ENCODE peak calls at places on chromosomes 4 and X, in six cellular contexts. R, A, F, T, G and K are unnamed samples.

GRCh38 chr4:86815653-86816052 is 33.5 kb downstream of the SLC10A6 start:
- DNase-seq in R (no peak), G (no peak), T (no peak), A (no peak), F (no peak), K (no peak)

GRCh38 chr4:64166365-64166764 is 242.9 kb downstream of the TECRL start:
- DNase-seq in F (no peak), G (no peak), A (no peak), R (no peak), T (no peak), K (no peak)

GRCh38 chr4:131430302-131430701 is 1718.8 kb upstream of the PCDH10 start:
- DNase-seq in T (no peak), A (no peak), R (no peak), F (no peak), G (no peak), K (no peak)

GRCh38 chrX:66731398-66731797 is 92.5 kb upstream of the EDA2R start:
- DNase-seq in F (no peak), T (no peak), R (no peak), A (no peak), G (peak), K (peak)

GRCh38 chr4:15738877-15739276 is 36.0 kb downstream of the BST1 start:
- DNase-seq in F (no peak), A (no peak), T (no peak), R (no peak), G (no peak), K (no peak)

GRCh38 chr4:42331040-42331439 is 66.2 kb upstream of the SHISA3 start:
- DNase-seq in R (no peak), G (no peak), A (no peak), F (no peak), T (no peak), K (no peak)

GRCh38 chrX:12973561-12974216 is 1.2 kb upstream of the TMSB4X start:
- DNase-seq in F (peak), A (no peak), G (no peak), R (peak), T (peak), K (peak)

GRCh38 chrX:109783712-109784109 is 50.7 kb upstream of the ACSL4 start:
- DNase-seq in T (no peak), R (no peak), F (no peak), A (no peak), G (no peak), K (no peak)

GRCh38 chr4:83009529-83009928 is 1.1 kb downstream of the LIN54 start:
- DNase-seq in F (no peak), R (no peak), G (peak), A (no peak), T (no peak), K (no peak)

GRCh38 chr4:13544556-13545393 is 467 bp upstream of the NKX3-2 start:
- DNase-seq in T (peak), G (peak), A (peak), R (peak), F (peak), K (no peak)

GRCh38 chr4:153205757-153206156 is 1.5 kb downstream of the TRIM2 start:
- DNase-seq in G (peak), T (no peak), A (peak), R (no peak), F (no peak), K (no peak)

GRCh38 chr4:124806403-124806802 is 93.9 kb upstream of the ANKRD50 start:
- DNase-seq in G (peak), A (no peak), F (no peak), R (no peak), T (no peak), K (no peak)

GRCh38 chr4:7422098-7422897 is 12.4 kb downstream of the PSAPL1 start:
- DNase-seq in T (no peak), F (peak), R (no peak), A (no peak), G (no peak), K (no peak)

GRCh38 chrX:108361316-108361715 is 76.9 kb downstream of the COL4A6 start:
- DNase-seq in R (no peak), A (no peak), F (no peak), T (no peak), G (peak), K (no peak)

GRCh38 chrX:21493226-21493850 is 119.1 kb downstream of the CNKSR2 start:
- DNase-seq in R (no peak), A (no peak), F (no peak), T (no peak), G (no peak), K (no peak)

GRCh38 chr4:1216869-1217294 is 32.0 kb downstream of the CTBP1 start:
- DNase-seq in T (no peak), R (no peak), F (no peak), G (no peak), A (no peak), K (peak)
- H3K4me3 ChIP-seq in T (no peak), R (no peak), F (no peak), G (no peak), A (no peak), K (peak)

DNA sequence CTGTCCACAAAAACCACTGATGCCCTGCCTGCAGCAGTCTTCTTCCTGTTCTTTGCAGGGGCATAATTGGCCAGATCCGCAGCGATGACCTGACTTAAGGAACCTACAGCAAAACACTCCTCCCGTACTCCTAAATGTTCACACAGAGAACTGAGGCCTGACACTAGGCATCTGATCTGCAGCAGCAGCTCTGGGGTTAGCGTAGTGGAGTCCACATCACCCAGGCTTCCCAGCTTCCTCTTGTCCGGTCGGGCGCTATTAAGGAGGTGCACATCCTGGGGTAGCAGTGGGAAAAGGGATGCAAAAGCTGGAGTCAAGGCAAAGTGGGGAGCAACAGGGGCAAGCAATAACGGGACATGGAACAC is 758 bp downstream of the SCFD2 start:
- DNase-seq in A (peak), T (no peak), R (no peak), F (no peak), G (peak), K (no peak)
- H3K27ac ChIP-seq in A (peak), T (peak), R (no peak), F (peak), G (no peak), K (peak)

GRCh38 chr4:80197601-80198444 is 520 bp downstream of the PRDM8 start:
- DNase-seq in T (no peak), G (peak), F (peak), A (no peak), R (no peak), K (no peak)
- H3K4me3 ChIP-seq in T (peak), G (peak), F (peak), A (peak), R (no peak), K (peak)

GRCh38 chr4:102356562-102357202 is 11.4 kb upstream of the SLC39A8 start:
- DNase-seq in F (no peak), G (no peak), R (no peak), T (no peak), A (peak), K (no peak)
- H3K27ac ChIP-seq in F (no peak), G (no peak), R (no peak), T (no peak), A (no peak), K (no peak)

DNA sequence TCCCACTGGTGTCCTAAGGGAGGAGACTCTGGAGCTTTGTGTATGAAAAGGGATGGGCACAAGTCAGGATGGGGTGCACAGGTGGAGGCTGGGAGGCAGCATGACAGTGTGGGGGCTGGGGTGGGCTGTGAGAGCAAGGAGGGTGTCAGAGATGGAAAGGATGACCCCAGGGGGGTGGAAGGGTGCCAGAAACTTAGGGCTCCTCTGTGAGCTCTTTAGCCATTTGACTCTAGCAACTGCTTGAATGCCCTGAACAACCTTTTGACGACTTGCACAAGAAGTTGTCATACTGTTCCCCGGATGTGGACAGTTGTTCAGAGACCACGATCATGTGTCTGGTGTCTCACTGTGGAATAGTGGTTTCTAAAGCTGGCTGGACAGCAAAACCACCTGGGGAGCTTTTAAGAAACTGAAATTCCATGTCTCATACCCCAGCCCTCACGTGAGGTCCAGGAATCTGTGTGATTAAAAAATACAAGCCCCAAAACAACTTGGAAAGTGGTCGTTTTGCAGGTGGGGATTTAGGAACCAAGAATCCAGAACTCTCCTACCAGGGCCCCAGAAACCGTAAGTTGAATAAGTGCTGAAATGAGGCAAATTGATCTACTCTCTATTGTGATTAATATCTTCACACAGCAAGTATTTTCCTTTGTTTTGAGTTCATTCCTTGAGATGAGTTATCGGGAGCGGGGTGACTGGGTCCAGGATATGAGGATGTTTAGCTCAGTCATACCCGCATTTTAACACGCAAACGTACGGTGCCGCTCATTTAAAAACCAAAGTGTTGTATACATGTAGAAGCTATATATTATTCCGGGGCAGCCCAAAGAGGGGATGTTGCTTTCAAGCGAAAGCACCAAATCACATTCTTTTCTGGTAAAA is 3.4 kb downstream of the RHOH start:
- DNase-seq in R (no peak), T (no peak), A (no peak), G (peak), F (no peak), K (peak)
- H3K4me3 ChIP-seq in R (no peak), T (no peak), A (peak), G (no peak), F (peak), K (peak)

GRCh38 chr4:184151988-184152485 is 65.6 kb downstream of the ENPP6 start:
- DNase-seq in A (no peak), T (no peak), R (no peak), G (no peak), F (no peak), K (no peak)

GRCh38 chr4:184150102-184150839 is 67.4 kb downstream of the ENPP6 start:
- DNase-seq in F (no peak), G (no peak), A (no peak), R (no peak), T (no peak), K (no peak)

GRCh38 chr4:184146951-184147350 is 70.7 kb downstream of the ENPP6 start:
- DNase-seq in F (no peak), R (no peak), T (no peak), A (no peak), G (no peak), K (no peak)

GRCh38 chr4:184147858-184148799 is 69.5 kb downstream of the ENPP6 start:
- DNase-seq in G (peak), F (no peak), R (no peak), A (no peak), T (no peak), K (no peak)

DNA sequence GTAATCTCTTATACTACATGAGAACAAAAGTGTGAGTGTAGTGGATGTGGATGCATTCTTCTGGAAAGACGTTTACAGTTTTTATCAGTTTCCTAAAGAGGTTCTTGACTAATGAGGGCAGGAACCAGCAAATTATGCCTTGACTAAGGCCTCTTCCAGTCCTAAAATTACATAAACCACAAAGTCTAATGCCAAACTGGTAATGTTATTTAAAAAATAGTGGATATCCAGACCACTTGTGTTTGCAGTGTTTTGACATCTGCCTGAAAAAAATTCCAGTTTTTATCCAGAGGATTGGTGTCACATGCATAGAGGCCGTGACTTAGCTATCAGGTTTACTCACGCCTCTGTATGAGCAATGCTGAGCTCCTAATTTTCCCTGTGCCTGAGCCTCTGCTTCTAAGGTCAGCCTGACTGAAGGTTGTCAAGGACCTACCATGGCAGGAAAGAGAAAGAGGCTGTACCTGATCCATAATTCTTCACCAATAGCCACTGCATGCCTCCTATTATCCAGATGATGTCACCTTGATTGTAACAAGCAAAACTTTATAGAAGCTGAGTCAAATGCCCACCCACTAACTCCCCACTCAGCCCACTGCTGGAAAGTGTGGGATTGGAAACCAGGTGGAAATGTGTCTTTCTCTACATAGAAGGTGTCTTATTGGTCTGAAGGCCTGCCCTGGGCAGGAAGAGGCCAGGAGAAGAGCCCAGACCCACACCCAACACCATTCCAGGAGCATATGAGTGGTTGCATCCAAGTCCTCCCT is 68.6 kb downstream of the ENPP6 start:
- DNase-seq in T (no peak), G (peak), A (no peak), F (no peak), R (no peak), K (no peak)
- H3K27ac ChIP-seq in T (no peak), G (no peak), A (no peak), F (no peak), R (no peak), K (no peak)

GRCh38 chrX:43654431-43655150 is 1.5 kb upstream of the MAOA start:
- DNase-seq in R (peak), T (peak), A (peak), F (peak), G (peak), K (peak)

GRCh38 chrX:43655151-43655676 is 885 bp upstream of the MAOA start:
- DNase-seq in R (peak), A (peak), F (peak), G (peak), T (peak), K (peak)

GRCh38 chrX:43661521-43662240 is 5.6 kb downstream of the MAOA start:
- DNase-seq in A (no peak), F (no peak), T (no peak), R (no peak), G (peak), K (no peak)

GRCh38 chrX:43655961-43656494 is at the start of gene MAOA:
- DNase-seq in F (peak), R (peak), A (peak), G (peak), T (peak), K (peak)
- H3K4me3 ChIP-seq in F (peak), R (peak), A (peak), G (peak), T (peak), K (peak)

GRCh38 chr4:113677333-113677732 is 84.2 kb downstream of the CAMK2D start:
- DNase-seq in R (no peak), F (no peak), A (no peak), G (no peak), T (no peak), K (no peak)
- H3K27ac ChIP-seq in R (no peak), F (no peak), A (no peak), G (no peak), T (no peak), K (peak)